ENCODE peak calls at places on chromosomes 16 and 17, in four cellular contexts. L is GM06990; W is activated CD8-positive, alpha-beta memory T cell treated with anti-CD3 and anti-CD28 coated beads for 48 hours; D is activated gamma-delta T cell treated with anti-CD3 and anti-CD28 coated beads, Interleukin-2, amount 50 U/mL, for 16 hours. E is an unnamed sample.

GRCh38 chr16:85425061-85425662 is 188.0 kb upstream of the GSE1 start:
- DNase-seq in L (no peak), W (no peak), D (no peak), E (peak)

GRCh38 chr16:22198547-22199293 is 7.4 kb upstream of the EEF2K start:
- DNase-seq in D (no peak), W (no peak), L (no peak), E (no peak)

GRCh38 chr16:2288701-2289100 is 20.8 kb upstream of the RNPS1 start:
- DNase-seq in L (no peak), D (no peak), W (no peak), E (no peak)

GRCh38 chr16:70646260-70647241 is at the start of gene IL34:
- DNase-seq in D (no peak), W (no peak), L (no peak), E (peak)

GRCh38 chr17:81397314-81398169 is 2.3 kb downstream of the BAHCC1 start:
- DNase-seq in L (no peak), D (no peak), W (no peak), E (peak)

GRCh38 chr16:88063201-88063773 is 112.1 kb downstream of the BANP start:
- DNase-seq in L (no peak), W (no peak), D (no peak), E (no peak)

GRCh38 chr16:4537376-4538066 is 1.1 kb downstream of the CDIP1 start:
- DNase-seq in L (no peak), D (no peak), W (no peak), E (peak)

GRCh38 chr16:89374393-89374948 is 115.9 kb downstream of the ANKRD11 start:
- DNase-seq in D (no peak), W (no peak), L (no peak), E (no peak)

GRCh38 chr17:51103050-51103449 is 17.6 kb downstream of the SPAG9 start:
- DNase-seq in D (no peak), W (no peak), L (no peak), E (no peak)

GRCh38 chr16:59973966-59974365 is 1239.8 kb upstream of the GOT2 start:
- DNase-seq in L (no peak), W (no peak), D (no peak), E (no peak)

GRCh38 chr16:30761427-30761927 is 385 bp downstream of the CFAP119 start:
- DNase-seq in W (peak), D (no peak), L (peak), E (peak)

GRCh38 chr16:54585094-54585493 is 298.5 kb upstream of the IRX3 start:
- DNase-seq in W (no peak), D (no peak), L (no peak), E (no peak)

GRCh38 chr16:27238016-27238587 is 30.5 kb downstream of the NSMCE1 start:
- DNase-seq in W (no peak), D (peak), L (no peak), E (no peak)

GRCh38 chr17:51362818-51363598 is 102.7 kb downstream of the UTP18 start:
- DNase-seq in L (no peak), W (no peak), D (no peak), E (no peak)

GRCh38 chr16:50856991-50857390 is 115.1 kb downstream of the CYLD start:
- DNase-seq in D (no peak), W (no peak), L (no peak), E (no peak)

GRCh38 chr17:27466748-27467375 is 10.6 kb downstream of the KSR1 start:
- DNase-seq in D (peak), W (no peak), L (peak), E (no peak)

GRCh38 chr17:10081571-10082169 is 116.7 kb downstream of the GAS7 start:
- DNase-seq in D (peak), W (no peak), L (no peak), E (no peak)

GRCh38 chr17:14321476-14321949 is 20.6 kb downstream of the HS3ST3B1 start:
- DNase-seq in D (no peak), L (no peak), W (no peak), E (no peak)

GRCh38 chr17:75720656-75721462 is at the start of gene ITGB4:
- DNase-seq in D (peak), L (peak), W (peak), E (peak)

GRCh38 chr16:2831203-2831602 is 1.1 kb downstream of the ZG16B start:
- DNase-seq in W (no peak), D (no peak), L (no peak), E (no peak)

GRCh38 chr17:72590382-72590781 is 469.6 kb downstream of the SOX9 start:
- DNase-seq in W (no peak), D (no peak), L (no peak), E (peak)

GRCh38 chr17:1467898-1468492 is 12.0 kb upstream of the CRK start:
- DNase-seq in L (no peak), W (no peak), D (no peak), E (no peak)

GRCh38 chr17:45262516-45263476 is 902 bp upstream of the SPATA32 start:
- DNase-seq in L (no peak), W (no peak), D (no peak), E (no peak)

GRCh38 chr16:11391576-11391975 is 46.3 kb downstream of the RMI2 start:
- DNase-seq in D (no peak), L (no peak), W (no peak), E (peak)

GRCh38 chr17:38743556-38744171 is 4.5 kb downstream of the PCGF2 start:
- DNase-seq in L (no peak), D (no peak), W (no peak), E (peak)

GRCh38 chr17:66468241-66469087 is 166.1 kb downstream of the PRKCA start:
- DNase-seq in W (no peak), D (no peak), L (no peak), E (no peak)

GRCh38 chr17:66634193-66634592 is 200.7 kb upstream of the CACNG5 start:
- DNase-seq in D (no peak), L (no peak), W (no peak), E (no peak)

GRCh38 chr16:79811541-79811940 is 211.0 kb upstream of the MAF start:
- DNase-seq in D (no peak), L (no peak), W (no peak), E (no peak)

GRCh38 chr17:66540131-66540781 is 237.8 kb downstream of the PRKCA start:
- DNase-seq in D (no peak), L (no peak), W (no peak), E (no peak)

GRCh38 chr17:69060835-69061234 is at the start of gene ABCA9:
- DNase-seq in L (no peak), D (no peak), W (no peak), E (peak)

GRCh38 chr17:11948791-11949190 is 48.5 kb downstream of the ZNF18 start:
- DNase-seq in L (no peak), W (no peak), D (no peak), E (no peak)

GRCh38 chr17:6894206-6894528 is 62.6 kb upstream of the TEKT1 start:
- DNase-seq in D (no peak), W (no peak), L (no peak), E (no peak)

GRCh38 chr17:47862621-47863440 is 11.9 kb upstream of the SP6 start:
- DNase-seq in D (no peak), L (no peak), W (no peak), E (peak)

GRCh38 chr16:75392911-75393310 is 40.4 kb downstream of the CFDP1 start:
- DNase-seq in D (no peak), L (no peak), W (no peak), E (no peak)

GRCh38 chr16:23327836-23328235 is 25.7 kb downstream of the SCNN1B start:
- DNase-seq in W (no peak), L (no peak), D (no peak), E (no peak)

GRCh38 chr17:14506364-14506763 is 205.5 kb downstream of the HS3ST3B1 start:
- DNase-seq in L (no peak), D (no peak), W (no peak), E (no peak)

GRCh38 chr16:77273-77806 is 685 bp upstream of the MPG start:
- DNase-seq in L (peak), D (no peak), W (peak), E (peak)

GRCh38 chr17:18981642-18982424 is 22.7 kb downstream of the FAM83G start:
- DNase-seq in D (no peak), W (no peak), L (no peak), E (peak)

GRCh38 chr17:76640550-76641380 is 2.8 kb downstream of the ST6GALNAC1 start:
- DNase-seq in W (no peak), D (no peak), L (no peak), E (peak)

GRCh38 chr16:87033541-87034300 is 283.5 kb downstream of the C16orf95 start:
- DNase-seq in W (no peak), D (no peak), L (no peak), E (no peak)